ENCODE peak calls at places on chromosomes 4 and X, in nine cellular contexts. One of them, this sample, is unnamed.

GRCh38 chr4:151251922-151252321 is 25.0 kb upstream of the PRSS48 start:
- DNase-seq in HCT116: no peak
- DNase-seq in Peyer's patch: no peak
- DNase-seq in PC-9: no peak
- DNase-seq in brain microvascular endothelial cell: no peak
- DNase-seq in transverse colon: no peak
- DNase-seq in lung: no peak
- DNase-seq in cardiac fibroblast: no peak
- DNase-seq in BE2C: no peak
- DNase-seq in this sample: no peak

GRCh38 chrX:46381630-46382029 is 163.6 kb downstream of the ZNF674 start:
- DNase-seq in cardiac fibroblast: peak; percentile 19
- DNase-seq in transverse colon: peak; percentile 12
- DNase-seq in BE2C: peak; percentile 4
- DNase-seq in Peyer's patch: no peak
- DNase-seq in brain microvascular endothelial cell: peak; percentile 20
- DNase-seq in HCT116: peak; percentile 8
- DNase-seq in lung: no peak
- DNase-seq in PC-9: peak; percentile 5
- DNase-seq in this sample: peak; percentile 30

GRCh38 chr4:31539279-31540074 is 819.3 kb downstream of the PCDH7 start:
- DNase-seq in lung: no peak
- DNase-seq in BE2C: no peak
- DNase-seq in HCT116: no peak
- DNase-seq in cardiac fibroblast: no peak
- DNase-seq in Peyer's patch: no peak
- DNase-seq in transverse colon: no peak
- DNase-seq in brain microvascular endothelial cell: no peak
- DNase-seq in PC-9: no peak
- DNase-seq in this sample: no peak

GRCh38 chr4:71130827-71131603 is 137.6 kb downstream of the DCK start:
- DNase-seq in lung: no peak
- DNase-seq in transverse colon: no peak
- DNase-seq in cardiac fibroblast: peak; percentile 52
- DNase-seq in PC-9: no peak
- DNase-seq in HCT116: no peak
- DNase-seq in BE2C: no peak
- DNase-seq in brain microvascular endothelial cell: peak; percentile 72
- DNase-seq in Peyer's patch: no peak
- DNase-seq in this sample: no peak

GRCh38 chr4:2551118-2551517 is 14.7 kb downstream of the FAM193A start:
- DNase-seq in PC-9: no peak
- DNase-seq in HCT116: no peak
- DNase-seq in lung: no peak
- DNase-seq in transverse colon: no peak
- DNase-seq in cardiac fibroblast: no peak
- DNase-seq in BE2C: no peak
- DNase-seq in Peyer's patch: no peak
- DNase-seq in brain microvascular endothelial cell: no peak
- DNase-seq in this sample: no peak

GRCh38 chrX:135977611-135978010 is 3.8 kb upstream of the MMGT1 start:
- DNase-seq in brain microvascular endothelial cell: no peak
- DNase-seq in BE2C: no peak
- DNase-seq in Peyer's patch: no peak
- DNase-seq in lung: no peak
- DNase-seq in PC-9: no peak
- DNase-seq in transverse colon: no peak
- DNase-seq in HCT116: no peak
- DNase-seq in cardiac fibroblast: no peak
- DNase-seq in this sample: no peak

GRCh38 chr4:87844476-87844875 is 11.7 kb downstream of the MEPE start:
- DNase-seq in Peyer's patch: no peak
- DNase-seq in PC-9: no peak
- DNase-seq in brain microvascular endothelial cell: no peak
- DNase-seq in transverse colon: no peak
- DNase-seq in BE2C: no peak
- DNase-seq in lung: no peak
- DNase-seq in HCT116: no peak
- DNase-seq in cardiac fibroblast: no peak
- DNase-seq in this sample: no peak

GRCh38 chr4:128913228-128913627 is 103.7 kb downstream of the JADE1 start:
- DNase-seq in lung: no peak
- DNase-seq in Peyer's patch: no peak
- DNase-seq in PC-9: no peak
- DNase-seq in brain microvascular endothelial cell: no peak
- DNase-seq in BE2C: no peak
- DNase-seq in transverse colon: no peak
- DNase-seq in HCT116: no peak
- DNase-seq in cardiac fibroblast: no peak
- DNase-seq in this sample: no peak

GRCh38 chrX:119228506-119229290 is 7.4 kb upstream of the PGRMC1 start:
- DNase-seq in brain microvascular endothelial cell: peak; percentile 75
- DNase-seq in lung: no peak
- DNase-seq in transverse colon: no peak
- DNase-seq in HCT116: no peak
- DNase-seq in BE2C: no peak
- DNase-seq in PC-9: peak; percentile 14
- DNase-seq in Peyer's patch: no peak
- DNase-seq in cardiac fibroblast: peak; percentile 91
- DNase-seq in this sample: peak; percentile 60

GRCh38 chr4:169485791-169486742 is 126.3 kb downstream of the NEK1 start:
- DNase-seq in lung: no peak
- DNase-seq in HCT116: peak; percentile 49
- DNase-seq in Peyer's patch: no peak
- DNase-seq in brain microvascular endothelial cell: peak; percentile 59
- DNase-seq in transverse colon: peak; percentile 26
- DNase-seq in BE2C: peak; percentile 34
- DNase-seq in PC-9: peak; percentile 48
- DNase-seq in cardiac fibroblast: peak; percentile 74
- DNase-seq in this sample: no peak

GRCh38 chrX:65643046-65643785 is 24.2 kb upstream of the MSN start:
- DNase-seq in cardiac fibroblast: peak; percentile 57
- DNase-seq in BE2C: no peak
- DNase-seq in brain microvascular endothelial cell: no peak
- DNase-seq in PC-9: peak; percentile 62
- DNase-seq in transverse colon: no peak
- DNase-seq in Peyer's patch: no peak
- DNase-seq in HCT116: no peak
- DNase-seq in lung: peak; percentile 60
- DNase-seq in this sample: peak; percentile 49

GRCh38 chrX:12610079-12610478 is 181.1 kb upstream of the PRPS2 start:
- DNase-seq in Peyer's patch: no peak
- DNase-seq in cardiac fibroblast: peak; percentile 63
- DNase-seq in PC-9: no peak
- DNase-seq in transverse colon: no peak
- DNase-seq in HCT116: no peak
- DNase-seq in BE2C: no peak
- DNase-seq in brain microvascular endothelial cell: no peak
- DNase-seq in lung: no peak
- DNase-seq in this sample: no peak

GRCh38 chrX:96425204-96425603 is 259.4 kb upstream of the DIAPH2 start:
- DNase-seq in brain microvascular endothelial cell: no peak
- DNase-seq in Peyer's patch: no peak
- DNase-seq in transverse colon: no peak
- DNase-seq in BE2C: no peak
- DNase-seq in HCT116: no peak
- DNase-seq in PC-9: no peak
- DNase-seq in lung: no peak
- DNase-seq in cardiac fibroblast: peak; percentile 20
- DNase-seq in this sample: no peak

GRCh38 chr4:32396504-32396903 is 1676.3 kb downstream of the PCDH7 start:
- DNase-seq in transverse colon: no peak
- DNase-seq in brain microvascular endothelial cell: no peak
- DNase-seq in PC-9: no peak
- DNase-seq in cardiac fibroblast: no peak
- DNase-seq in HCT116: no peak
- DNase-seq in lung: no peak
- DNase-seq in Peyer's patch: no peak
- DNase-seq in BE2C: no peak
- DNase-seq in this sample: no peak

GRCh38 chr4:123481034-123481433 is 84.4 kb downstream of the SPRY1 start:
- DNase-seq in lung: no peak
- DNase-seq in BE2C: no peak
- DNase-seq in cardiac fibroblast: no peak
- DNase-seq in transverse colon: no peak
- DNase-seq in brain microvascular endothelial cell: peak; percentile 61
- DNase-seq in Peyer's patch: no peak
- DNase-seq in HCT116: no peak
- DNase-seq in PC-9: peak; percentile 17
- DNase-seq in this sample: no peak

GRCh38 chr4:54229631-54230478 is 762 bp downstream of the PDGFRA start:
- DNase-seq in cardiac fibroblast: peak; percentile 53
- DNase-seq in HCT116: no peak
- DNase-seq in Peyer's patch: no peak
- DNase-seq in lung: no peak
- DNase-seq in PC-9: no peak
- DNase-seq in BE2C: no peak
- DNase-seq in transverse colon: no peak
- DNase-seq in brain microvascular endothelial cell: peak; percentile 16
- DNase-seq in this sample: no peak

GRCh38 chr4:95500361-95500760 is 48.4 kb downstream of the UNC5C start:
- DNase-seq in lung: no peak
- DNase-seq in PC-9: no peak
- DNase-seq in BE2C: no peak
- DNase-seq in HCT116: no peak
- DNase-seq in Peyer's patch: no peak
- DNase-seq in brain microvascular endothelial cell: no peak
- DNase-seq in transverse colon: no peak
- DNase-seq in cardiac fibroblast: no peak
- DNase-seq in this sample: no peak

GRCh38 chr4:162557516-162558106 is 393.8 kb upstream of the FSTL5 start:
- DNase-seq in brain microvascular endothelial cell: no peak
- DNase-seq in HCT116: no peak
- DNase-seq in Peyer's patch: no peak
- DNase-seq in lung: no peak
- DNase-seq in BE2C: no peak
- DNase-seq in transverse colon: no peak
- DNase-seq in cardiac fibroblast: no peak
- DNase-seq in PC-9: no peak
- DNase-seq in this sample: no peak

DNA sequence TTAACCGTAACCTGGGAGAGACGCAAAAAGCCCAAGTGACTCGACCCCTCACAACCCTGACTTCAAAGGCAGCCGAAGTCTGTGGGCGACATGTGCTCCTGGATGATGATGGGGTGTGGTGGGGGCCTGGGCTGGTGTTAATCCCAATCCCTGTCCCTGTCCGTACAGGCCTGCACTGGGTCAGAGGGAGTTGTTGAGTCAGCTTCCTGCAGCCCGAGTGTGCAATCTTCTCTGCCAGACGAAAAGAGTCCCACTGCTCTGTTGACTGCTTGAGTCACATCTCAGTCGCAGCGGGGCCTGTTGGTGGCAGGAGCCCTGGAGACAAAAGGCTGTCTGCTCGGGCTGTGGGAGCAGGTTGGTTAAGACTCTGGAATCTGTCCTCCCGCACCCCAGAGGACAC is 10.3 kb downstream of the FAM3A start:
- DNase-seq in transverse colon: no peak
- DNase-seq in PC-9: peak; percentile 49
- DNase-seq in HCT116: no peak
- DNase-seq in BE2C: no peak
- DNase-seq in Peyer's patch: no peak
- DNase-seq in lung: no peak
- DNase-seq in brain microvascular endothelial cell: peak; percentile 41
- DNase-seq in cardiac fibroblast: peak; percentile 57
- DNase-seq in this sample: no peak
- H3K4me3 ChIP-seq in transverse colon: no peak overlapping the region
- H3K4me3 ChIP-seq in PC-9: no peak overlapping the region
- H3K4me3 ChIP-seq in HCT116: no peak overlapping the region
- H3K4me3 ChIP-seq in BE2C: no peak overlapping the region
- H3K4me3 ChIP-seq in Peyer's patch: no peak overlapping the region
- H3K4me3 ChIP-seq in lung: no peak overlapping the region
- H3K4me3 ChIP-seq in brain microvascular endothelial cell: no peak overlapping the region
- H3K4me3 ChIP-seq in cardiac fibroblast: no peak overlapping the region
- H3K4me3 ChIP-seq in this sample: no peak overlapping the region

GRCh38 chr4:182715548-182715947 is 201.6 kb downstream of the DCTD start:
- DNase-seq in brain microvascular endothelial cell: no peak
- DNase-seq in cardiac fibroblast: no peak
- DNase-seq in Peyer's patch: no peak
- DNase-seq in BE2C: no peak
- DNase-seq in transverse colon: no peak
- DNase-seq in HCT116: no peak
- DNase-seq in lung: no peak
- DNase-seq in PC-9: no peak
- DNase-seq in this sample: no peak
- TF ChIP-seq CTCF in brain microvascular endothelial cell: no peak
- TF ChIP-seq CTCF in cardiac fibroblast: no peak
- TF ChIP-seq CTCF in Peyer's patch: no peak
- TF ChIP-seq CTCF in BE2C: no peak
- TF ChIP-seq CTCF in transverse colon: no peak
- TF ChIP-seq CTCF in HCT116: no peak
- TF ChIP-seq CTCF in lung: no peak
- TF ChIP-seq CTCF in PC-9: no peak
- TF ChIP-seq CTCF in this sample: no peak

GRCh38 chr4:21949073-21949457 is 493 bp upstream of the KCNIP4 start:
- DNase-seq in transverse colon: peak; percentile 13
- DNase-seq in HCT116: no peak
- DNase-seq in PC-9: peak; percentile 6
- DNase-seq in brain microvascular endothelial cell: no peak
- DNase-seq in Peyer's patch: no peak
- DNase-seq in BE2C: peak; percentile 5
- DNase-seq in cardiac fibroblast: peak; percentile 12
- DNase-seq in lung: no peak
- DNase-seq in this sample: peak; percentile 17

GRCh38 chr4:21948347-21949072 is at the start of gene KCNIP4:
- DNase-seq in Peyer's patch: no peak
- DNase-seq in lung: no peak
- DNase-seq in brain microvascular endothelial cell: peak; percentile 6
- DNase-seq in BE2C: peak; percentile 37
- DNase-seq in transverse colon: peak; percentile 10
- DNase-seq in cardiac fibroblast: peak; percentile 6
- DNase-seq in PC-9: no peak
- DNase-seq in HCT116: no peak
- DNase-seq in this sample: no peak

GRCh38 chr4:21952549-21952948 is 4.0 kb upstream of the KCNIP4 start:
- DNase-seq in cardiac fibroblast: no peak
- DNase-seq in HCT116: no peak
- DNase-seq in lung: no peak
- DNase-seq in Peyer's patch: no peak
- DNase-seq in brain microvascular endothelial cell: no peak
- DNase-seq in transverse colon: no peak
- DNase-seq in PC-9: no peak
- DNase-seq in BE2C: no peak
- DNase-seq in this sample: no peak

GRCh38 chr4:21946858-21947257 is 1.7 kb downstream of the KCNIP4 start:
- DNase-seq in BE2C: no peak
- DNase-seq in cardiac fibroblast: no peak
- DNase-seq in lung: no peak
- DNase-seq in transverse colon: no peak
- DNase-seq in Peyer's patch: no peak
- DNase-seq in HCT116: no peak
- DNase-seq in PC-9: no peak
- DNase-seq in brain microvascular endothelial cell: no peak
- DNase-seq in this sample: no peak

GRCh38 chr4:21947768-21948346 is 715 bp downstream of the KCNIP4 start:
- DNase-seq in BE2C: no peak
- DNase-seq in Peyer's patch: no peak
- DNase-seq in brain microvascular endothelial cell: no peak
- DNase-seq in PC-9: no peak
- DNase-seq in cardiac fibroblast: no peak
- DNase-seq in transverse colon: no peak
- DNase-seq in lung: no peak
- DNase-seq in HCT116: no peak
- DNase-seq in this sample: no peak
- H3K4me3 ChIP-seq in BE2C: peak overlapping the region; percentile 16
- H3K4me3 ChIP-seq in Peyer's patch: no peak overlapping the region
- H3K4me3 ChIP-seq in brain microvascular endothelial cell: peak overlapping the region; percentile 60
- H3K4me3 ChIP-seq in PC-9: no peak overlapping the region
- H3K4me3 ChIP-seq in cardiac fibroblast: no peak overlapping the region
- H3K4me3 ChIP-seq in transverse colon: no peak overlapping the region
- H3K4me3 ChIP-seq in lung: no peak overlapping the region
- H3K4me3 ChIP-seq in HCT116: no peak overlapping the region
- H3K4me3 ChIP-seq in this sample: no peak overlapping the region

GRCh38 chrX:53262189-53262917 is 19.0 kb downstream of the IQSEC2 start:
- DNase-seq in brain microvascular endothelial cell: no peak
- DNase-seq in transverse colon: no peak
- DNase-seq in cardiac fibroblast: no peak
- DNase-seq in lung: no peak
- DNase-seq in Peyer's patch: no peak
- DNase-seq in BE2C: no peak
- DNase-seq in HCT116: no peak
- DNase-seq in PC-9: no peak
- DNase-seq in this sample: no peak
- TF ChIP-seq CTCF in brain microvascular endothelial cell: no peak
- TF ChIP-seq CTCF in transverse colon: no peak
- TF ChIP-seq CTCF in cardiac fibroblast: no peak
- TF ChIP-seq CTCF in lung: no peak
- TF ChIP-seq CTCF in Peyer's patch: no peak
- TF ChIP-seq CTCF in BE2C: no peak
- TF ChIP-seq CTCF in HCT116: no peak
- TF ChIP-seq CTCF in PC-9: no peak
- TF ChIP-seq CTCF in this sample: no peak

This sample was measured in adrenal gland.